ENCODE peak calls at places on chromosomes 11 and 22, in five cellular contexts. One of them, this sample, is unnamed.

GRCh38 chr11:62108017-62108750 is 15.6 kb upstream of the INCENP start:
- DNase-seq in activated CD4-positive, alpha-beta T cell treated with anti-CD3 and anti-CD28 coated beads for 4 hours: peak
- DNase-seq in thoracic aorta: no peak
- DNase-seq in GM13976: peak
- DNase-seq in NCI-H2227 treated with DMSO at 0.1 percent for 48 hours: peak
- DNase-seq in this sample: peak

GRCh38 chr11:84780689-84781293 is 846.4 kb downstream of the DLG2 start:
- DNase-seq in activated CD4-positive, alpha-beta T cell treated with anti-CD3 and anti-CD28 coated beads for 4 hours: no peak
- DNase-seq in thoracic aorta: no peak
- DNase-seq in GM13976: no peak
- DNase-seq in NCI-H2227 treated with DMSO at 0.1 percent for 48 hours: peak
- DNase-seq in this sample: peak

GRCh38 chr11:41201156-41201555 is 258.3 kb downstream of the LRRC4C start:
- DNase-seq in activated CD4-positive, alpha-beta T cell treated with anti-CD3 and anti-CD28 coated beads for 4 hours: no peak
- DNase-seq in thoracic aorta: no peak
- DNase-seq in GM13976: peak
- DNase-seq in NCI-H2227 treated with DMSO at 0.1 percent for 48 hours: no peak
- DNase-seq in this sample: peak

GRCh38 chr11:69220581-69221051 is 64.9 kb downstream of the SMIM38 start:
- DNase-seq in activated CD4-positive, alpha-beta T cell treated with anti-CD3 and anti-CD28 coated beads for 4 hours: no peak
- DNase-seq in thoracic aorta: no peak
- DNase-seq in GM13976: no peak
- DNase-seq in NCI-H2227 treated with DMSO at 0.1 percent for 48 hours: no peak
- DNase-seq in this sample: no peak

GRCh38 chr11:65291613-65292012 is 23.1 kb upstream of the CDC42EP2 start:
- DNase-seq in activated CD4-positive, alpha-beta T cell treated with anti-CD3 and anti-CD28 coated beads for 4 hours: no peak
- DNase-seq in thoracic aorta: no peak
- DNase-seq in GM13976: no peak
- DNase-seq in NCI-H2227 treated with DMSO at 0.1 percent for 48 hours: no peak
- DNase-seq in this sample: peak

GRCh38 chr11:60701509-60701818 is 2.1 kb downstream of the MS4A8 start:
- DNase-seq in activated CD4-positive, alpha-beta T cell treated with anti-CD3 and anti-CD28 coated beads for 4 hours: no peak
- DNase-seq in thoracic aorta: no peak
- DNase-seq in GM13976: no peak
- DNase-seq in NCI-H2227 treated with DMSO at 0.1 percent for 48 hours: no peak
- DNase-seq in this sample: no peak

GRCh38 chr11:69343401-69344321 is 49.7 kb downstream of the MYEOV start:
- DNase-seq in activated CD4-positive, alpha-beta T cell treated with anti-CD3 and anti-CD28 coated beads for 4 hours: no peak
- DNase-seq in thoracic aorta: no peak
- DNase-seq in GM13976: peak
- DNase-seq in NCI-H2227 treated with DMSO at 0.1 percent for 48 hours: no peak
- DNase-seq in this sample: no peak

GRCh38 chr11:44004452-44004833 is 43.3 kb upstream of the ACCSL start:
- DNase-seq in activated CD4-positive, alpha-beta T cell treated with anti-CD3 and anti-CD28 coated beads for 4 hours: no peak
- DNase-seq in thoracic aorta: no peak
- DNase-seq in GM13976: no peak
- DNase-seq in NCI-H2227 treated with DMSO at 0.1 percent for 48 hours: no peak
- DNase-seq in this sample: no peak

GRCh38 chr22:32574957-32575893 is 100.6 kb downstream of the FBXO7 start:
- DNase-seq in activated CD4-positive, alpha-beta T cell treated with anti-CD3 and anti-CD28 coated beads for 4 hours: no peak
- DNase-seq in thoracic aorta: no peak
- DNase-seq in GM13976: no peak
- DNase-seq in NCI-H2227 treated with DMSO at 0.1 percent for 48 hours: no peak
- DNase-seq in this sample: no peak

GRCh38 chr11:72703281-72704008 is 29.2 kb upstream of the PDE2A start:
- DNase-seq in activated CD4-positive, alpha-beta T cell treated with anti-CD3 and anti-CD28 coated beads for 4 hours: no peak
- DNase-seq in thoracic aorta: no peak
- DNase-seq in GM13976: no peak
- DNase-seq in NCI-H2227 treated with DMSO at 0.1 percent for 48 hours: no peak
- DNase-seq in this sample: peak

This sample was measured in fibroblast of pulmonary artery.